ENCODE peak calls at places on chromosomes 4 and X, in six cellular contexts. G is heart left ventricle, W is esophagus squamous epithelium, U is upper lobe of left lung, N is sigmoid colon, Q is IMR-90. K is an unnamed sample.

GRCh38 chr4:2482693-2483092 is 13.8 kb downstream of the RNF4 start:
- DNase-seq in G (no peak), W (no peak), U (no peak), N (no peak), Q (peak; percentile 35), K (no peak)

GRCh38 chrX:134836497-134836968 is 154.3 kb upstream of the SMIM10 start:
- DNase-seq in G (no peak), W (no peak), U (no peak), N (no peak), Q (peak; percentile 45), K (no peak)

GRCh38 chr4:132504438-132504837 is 644.7 kb upstream of the PCDH10 start:
- DNase-seq in G (no peak), W (no peak), U (no peak), N (no peak), Q (no peak), K (no peak)

GRCh38 chrX:39133971-39134370 is 332.7 kb downstream of the MID1IP1 start:
- DNase-seq in G (no peak), W (no peak), U (no peak), N (no peak), Q (no peak), K (no peak)

GRCh38 chr4:24514808-24515207 is 69.5 kb downstream of the DHX15 start:
- DNase-seq in G (no peak), W (no peak), U (no peak), N (no peak), Q (no peak), K (no peak)

GRCh38 chr4:23373269-23373668 is 516.6 kb downstream of the PPARGC1A start:
- DNase-seq in G (peak; percentile 56), W (no peak), U (peak; percentile 90), N (no peak), Q (peak; percentile 4), K (no peak)

GRCh38 chr4:24024597-24024996 is 134.8 kb upstream of the PPARGC1A start:
- DNase-seq in G (no peak), W (no peak), U (peak; percentile 44), N (no peak), Q (peak; percentile 77), K (no peak)

GRCh38 chr4:86606809-86607208 is 12.7 kb downstream of the PTPN13 start:
- DNase-seq in G (no peak), W (no peak), U (no peak), N (no peak), Q (no peak), K (no peak)

GRCh38 chr4:40046311-40046980 is 10.2 kb upstream of the N4BP2 start:
- DNase-seq in G (no peak), W (no peak), U (peak; percentile 73), N (no peak), Q (peak; percentile 64), K (no peak)

GRCh38 chr4:147370473-147370872 is 110.4 kb upstream of the EDNRA start:
- DNase-seq in G (peak; percentile 40), W (no peak), U (no peak), N (no peak), Q (peak; percentile 43), K (no peak)

GRCh38 chr4:54933579-54933978 is 191.8 kb downstream of the KDR start:
- DNase-seq in G (no peak), W (no peak), U (no peak), N (no peak), Q (no peak), K (no peak)

GRCh38 chrX:20267924-20268701 is 1.4 kb upstream of the RPS6KA3 start:
- DNase-seq in G (peak; percentile 67), W (peak; percentile 1), U (peak; percentile 51), N (peak; percentile 86), Q (no peak), K (peak; percentile 88)

DNA sequence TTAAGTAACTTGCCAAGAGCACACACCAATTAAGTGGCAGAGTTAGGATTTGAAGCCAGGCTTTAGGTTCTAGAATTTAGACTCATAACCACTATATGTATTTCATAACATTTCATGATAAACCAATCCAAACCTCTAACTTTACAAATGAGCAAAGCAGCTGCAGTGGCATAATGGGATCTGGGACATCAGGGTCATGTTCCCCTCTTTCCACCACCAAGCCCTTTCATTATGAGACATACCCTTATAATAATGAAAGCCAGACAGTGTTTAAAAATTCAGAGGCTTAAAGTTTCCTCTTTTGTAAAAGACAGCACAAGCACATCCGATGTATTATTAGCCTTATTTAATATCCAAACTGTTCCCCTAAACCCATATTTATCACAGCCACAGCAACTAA is 28.3 kb upstream of the AMELX start:
- DNase-seq in G (no peak), W (no peak), U (no peak), N (no peak), Q (no peak), K (no peak)
- H3K4me1 ChIP-seq in G (no peaks in the 10 kb centered on the region), W (no peaks in the 10 kb centered on the region), U (no peaks in the 10 kb centered on the region), N (peaks cover 28% of the 10 kb centered on the region), Q (peaks cover 7% of the 10 kb centered on the region), K (no peaks in the 10 kb centered on the region)

GRCh38 chrX:63350979-63351616 is at the start of gene SPIN4:
- DNase-seq in G (peak; percentile 90), W (peak; percentile 14), U (peak; percentile 87), N (peak; percentile 90), Q (peak; percentile 80), K (no peak)
- TF ChIP-seq POLR2A in G (peak; percentile 54), W (peak; percentile 70), U (no peak), N (peak; percentile 47), Q (peak; percentile 26), K (peak; percentile 40)

DNA sequence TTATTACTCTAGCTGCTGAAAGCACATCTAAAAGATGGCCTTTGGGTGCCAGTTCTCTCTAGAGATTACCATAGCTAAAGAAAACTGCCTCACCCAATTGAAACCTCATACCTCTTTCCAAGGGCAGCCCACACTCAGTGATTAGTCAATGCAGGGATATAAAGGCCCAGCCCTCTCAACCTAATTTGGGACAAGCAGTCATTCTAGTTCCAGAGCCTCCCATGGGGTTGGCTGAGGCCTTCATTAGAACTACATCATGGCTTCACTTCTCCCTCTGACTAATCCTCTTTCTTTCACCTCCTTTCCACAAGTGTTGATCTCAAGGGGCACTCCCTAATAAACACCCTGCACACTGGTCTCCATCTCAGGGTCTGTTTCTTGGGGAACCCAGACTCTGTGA is 38.5 kb upstream of the C1GALT1C1 start:
- DNase-seq in G (no peak), W (no peak), U (no peak), N (no peak), Q (no peak), K (no peak)
- H3K4me1 ChIP-seq in G (no peaks in the 10 kb centered on the region), W (no peaks in the 10 kb centered on the region), U (no peaks in the 10 kb centered on the region), N (no peaks in the 10 kb centered on the region), Q (no peaks in the 10 kb centered on the region), K (peaks cover 12% of the 10 kb centered on the region)

GRCh38 chrX:147911192-147912022 is at the start of gene FMR1:
- DNase-seq in G (peak; percentile 95), W (peak; percentile 66), U (peak; percentile 93), N (peak; percentile 97), Q (peak; percentile 86), K (no peak)
- TF ChIP-seq POLR2A in G (peak; percentile 53), W (peak; percentile 53), U (no peak), N (no peak), Q (peak; percentile 36), K (peak; percentile 26)

DNA sequence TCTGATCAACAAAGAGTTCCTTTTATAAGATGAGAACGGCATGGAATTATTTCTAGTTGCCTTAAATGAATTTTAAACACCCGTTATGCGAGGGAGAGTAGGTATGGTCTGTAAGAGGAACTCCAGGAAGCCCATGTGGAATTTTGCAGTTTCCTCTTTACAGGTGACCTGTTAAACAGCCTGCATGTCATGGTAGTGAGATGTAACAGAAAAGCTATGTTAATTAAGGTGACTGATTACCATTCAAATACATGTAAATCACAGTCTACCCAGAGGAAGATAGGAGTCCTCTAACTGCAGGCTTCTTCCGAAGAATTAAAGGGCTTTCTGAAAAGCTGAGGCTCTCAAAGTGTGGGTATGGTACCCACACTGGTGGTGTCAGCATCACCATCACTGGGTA is 163.6 kb downstream of the CBR4 start:
- DNase-seq in G (no peak), W (no peak), U (no peak), N (no peak), Q (no peak), K (no peak)
- H3K4me1 ChIP-seq in G (no peaks in the 10 kb centered on the region), W (peaks cover 11% of the 10 kb centered on the region), U (peaks cover 22% of the 10 kb centered on the region), N (peaks cover 99% of the 10 kb centered on the region), Q (peaks cover 28% of the 10 kb centered on the region), K (peaks cover 100% of the 10 kb centered on the region)

K was measured in vagina.